ENCODE peak calls at places on chromosomes 1 and 21, in five cellular contexts. O, W, S, A and V are unnamed samples.
A peak's percentile ranks its signal among the peaks of the same experiment; 100 is the strongest.

GRCh38 chr1:207691006-207691405 is 46.1 kb downstream of the CR1L start:
- DNase-seq in W (no peak), S (no peak), O (no peak), A (no peak), V (no peak)

GRCh38 chr1:7745783-7746182 is 25.3 kb upstream of the VAMP3 start:
- DNase-seq in S (no peak), O (no peak), W (no peak), A (no peak), V (no peak)

GRCh38 chr1:208207388-208208131 is 36.6 kb downstream of the PLXNA2 start:
- DNase-seq in S (peak; percentile 17), A (peak; percentile 96), O (no peak), W (no peak), V (peak; percentile 76)

GRCh38 chr21:38911523-38912354 is 106.0 kb downstream of the ETS2 start:
- DNase-seq in A (no peak), W (no peak), S (no peak), O (no peak), V (no peak)

GRCh38 chr1:182771187-182771984 is 18.2 kb upstream of the NPL start:
- DNase-seq in S (no peak), A (no peak), W (no peak), O (no peak), V (no peak)

GRCh38 chr1:29410476-29410875 is 174.2 kb downstream of the PTPRU start:
- DNase-seq in A (no peak), W (no peak), O (no peak), S (no peak), V (no peak)

GRCh38 chr21:17732306-17732705 is 86.8 kb downstream of the C21orf91 start:
- DNase-seq in O (no peak), A (no peak), W (no peak), S (no peak), V (no peak)

GRCh38 chr1:67575861-67576260 is 109.1 kb upstream of the GADD45A start:
- DNase-seq in O (no peak), A (peak; percentile 86), W (no peak), S (no peak), V (no peak)

GRCh38 chr1:218878369-218878768 is 295.3 kb upstream of the LYPLAL1 start:
- DNase-seq in A (peak; percentile 51), W (no peak), O (no peak), S (no peak), V (no peak)

GRCh38 chr1:237146247-237146646 is 104.3 kb downstream of the RYR2 start:
- DNase-seq in O (no peak), W (no peak), S (peak; percentile 44), A (no peak), V (peak; percentile 29)

GRCh38 chr1:43267818-43268425 is 1.9 kb upstream of the TMEM125 start:
- DNase-seq in A (no peak), S (no peak), O (no peak), W (no peak), V (no peak)

GRCh38 chr1:215539803-215540575 is 27.1 kb upstream of the KCTD3 start:
- DNase-seq in A (peak; percentile 56), W (no peak), S (no peak), O (no peak), V (no peak)

GRCh38 chr1:182460550-182460951 is 10.6 kb downstream of the RGSL1 start:
- DNase-seq in A (peak; percentile 39), O (no peak), S (no peak), W (no peak), V (no peak)

GRCh38 chr1:228340686-228341449 is 65.8 kb downstream of the TRIM11 start:
- DNase-seq in O (peak; percentile 23), A (no peak), W (no peak), S (peak; percentile 81), V (no peak)

GRCh38 chr21:33864150-33864549 is 51.5 kb downstream of the ATP5PO start:
- DNase-seq in S (no peak), W (no peak), O (no peak), A (no peak), V (no peak)

GRCh38 chr1:9014475-9015375 is 11.5 kb downstream of the SLC2A7 start:
- DNase-seq in A (no peak), S (no peak), O (no peak), W (no peak), V (no peak)

GRCh38 chr1:90723561-90724108 is 6.5 kb upstream of the BARHL2 start:
- DNase-seq in A (peak; percentile 21), O (no peak), W (no peak), S (peak; percentile 95), V (no peak)

GRCh38 chr1:222167111-222167510 is 380.8 kb downstream of the HHIPL2 start:
- DNase-seq in S (peak; percentile 65), O (peak; percentile 12), W (peak; percentile 35), A (peak; percentile 98), V (peak; percentile 40)

DNA sequence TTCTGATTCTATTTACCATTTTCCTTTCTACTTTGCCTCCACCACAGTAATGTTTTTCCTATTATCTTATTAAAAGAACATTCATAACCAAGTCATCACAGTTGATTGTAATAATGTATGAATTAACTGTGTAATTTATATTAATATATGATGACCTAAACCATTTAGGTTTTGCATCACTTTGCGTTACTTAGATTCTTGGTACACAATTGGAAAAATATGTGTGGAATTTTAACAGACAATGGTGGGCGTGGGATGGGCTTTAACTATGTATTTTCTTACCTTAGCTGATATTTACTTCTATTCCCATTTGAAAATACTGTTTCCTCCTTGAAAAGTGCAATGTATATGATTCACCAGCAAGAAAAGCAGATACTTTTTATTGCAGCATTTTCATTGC is 3.6 kb downstream of the KRTAP21-3 start:
- DNase-seq in O (no peak), W (no peak), A (no peak), S (no peak), V (no peak)
- H3K27ac ChIP-seq in O (no peak overlapping the region), W (no peak overlapping the region), A (no peak overlapping the region), S (no peak overlapping the region), V (no peak overlapping the region)

GRCh38 chr1:233603366-233603927 is 10.5 kb upstream of the KCNK1 start:
- DNase-seq in W (no peak), S (no peak), A (peak; percentile 56), O (no peak), V (no peak)
- TF ChIP-seq EZH2phosphoT487 in W (no peak), S (no peak), A (no peak), O (no peak), V (no peak)

GRCh38 chr1:31371121-31371520 is 1.8 kb downstream of the FABP3 start:
- DNase-seq in S (no peak), A (no peak), W (no peak), O (no peak), V (no peak)

GRCh38 chr1:31372051-31372450 is 825 bp downstream of the FABP3 start:
- DNase-seq in A (no peak), W (no peak), S (no peak), O (no peak), V (no peak)

GRCh38 chr1:31370021-31370420 is 2.9 kb downstream of the FABP3 start:
- DNase-seq in O (no peak), A (no peak), W (no peak), S (no peak), V (no peak)

GRCh38 chr1:31372961-31373896 is at the start of gene FABP3:
- DNase-seq in A (peak; percentile 74), W (no peak), S (peak; percentile 97), O (no peak), V (peak; percentile 94)

GRCh38 chr1:31371560-31371959 is 1.3 kb downstream of the FABP3 start:
- DNase-seq in W (no peak), S (no peak), O (no peak), A (no peak), V (no peak)
- H3K27ac ChIP-seq in W (no peak overlapping the region), S (no peak overlapping the region), O (no peak overlapping the region), A (no peak overlapping the region), V (peak overlapping the region; percentile 99)

GRCh38 chr1:202708456-202709275 is 1.6 kb downstream of the SYT2 start:
- DNase-seq in A (no peak), S (no peak), O (no peak), W (no peak), V (no peak)
- TF ChIP-seq EZH2phosphoT487 in A (no peak), S (no peak), O (no peak), W (no peak), V (no peak)

DNA sequence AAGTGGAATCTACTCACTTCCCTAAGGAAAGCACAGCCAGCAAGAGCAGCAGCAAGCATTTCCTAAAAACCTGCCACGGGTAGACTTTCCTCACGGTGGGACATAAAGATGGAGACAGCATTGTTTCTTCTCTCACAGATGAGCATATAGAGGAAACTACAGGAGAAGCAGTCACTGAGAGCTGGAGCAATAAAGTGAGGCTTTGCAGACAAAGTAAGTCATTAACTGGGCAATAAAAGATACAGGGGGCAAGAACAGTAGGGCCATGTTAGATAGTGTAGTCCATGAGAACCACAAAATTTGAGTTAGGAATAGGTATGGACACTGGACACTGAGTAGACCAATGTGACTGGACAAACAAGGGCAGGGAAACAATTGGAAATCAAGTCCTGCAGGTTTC is 240.1 kb upstream of the NFIA start:
- DNase-seq in W (no peak), A (no peak), S (no peak), O (no peak), V (peak; percentile 6)
- H3K27ac ChIP-seq in W (no peak overlapping the region), A (no peak overlapping the region), S (no peak overlapping the region), O (no peak overlapping the region), V (no peak overlapping the region)

GRCh38 chr1:169089776-169090175 is 16.7 kb upstream of the ATP1B1 start:
- DNase-seq in S (no peak), A (no peak), O (no peak), W (no peak), V (no peak)

GRCh38 chr1:169090900-169091311 is 15.6 kb upstream of the ATP1B1 start:
- DNase-seq in O (no peak), A (no peak), W (no peak), S (no peak), V (no peak)

GRCh38 chr1:169094897-169095569 is 11.5 kb upstream of the ATP1B1 start:
- DNase-seq in S (no peak), W (no peak), O (no peak), A (no peak), V (no peak)

GRCh38 chr1:169090308-169090899 is 16.1 kb upstream of the ATP1B1 start:
- DNase-seq in S (no peak), W (no peak), A (no peak), O (no peak), V (no peak)

GRCh38 chr1:169091480-169091941 is 15.0 kb upstream of the ATP1B1 start:
- DNase-seq in W (no peak), A (peak; percentile 76), S (no peak), O (no peak), V (no peak)
- TF ChIP-seq EZH2phosphoT487 in W (no peak), A (no peak), S (no peak), O (no peak), V (no peak)

GRCh38 chr1:160606611-160607010 is 27.3 kb upstream of the CD84 start:
- DNase-seq in O (no peak), A (no peak), S (no peak), W (no peak), V (no peak)

GRCh38 chr1:160608057-160608456 is 28.8 kb upstream of the CD84 start:
- DNase-seq in A (no peak), O (no peak), S (no peak), W (no peak), V (no peak)

GRCh38 chr1:160605205-160605604 is 25.9 kb upstream of the CD84 start:
- DNase-seq in O (no peak), A (no peak), W (no peak), S (no peak), V (no peak)

GRCh38 chr1:160607051-160608032 is 28.0 kb upstream of the CD84 start:
- DNase-seq in O (peak; percentile 93), A (peak; percentile 85), S (peak; percentile 82), W (peak; percentile 68), V (peak; percentile 87)

GRCh38 chr1:160605792-160606520 is 26.7 kb upstream of the CD84 start:
- DNase-seq in S (no peak), A (no peak), W (no peak), O (no peak), V (no peak)
- H3K27ac ChIP-seq in S (no peak overlapping the region), A (no peak overlapping the region), W (no peak overlapping the region), O (peak overlapping the region; percentile 55), V (peak overlapping the region; percentile 44)